ENCODE peak calls at places on chromosomes 3 and 15, in seven cellular contexts. V is CD4-positive, CD25-positive, alpha-beta regulatory T cell; B is GM23338; W is NCI-H1436; I is nucleus accumbens; U is ACHN; Q is NCI-H1694. L is an unnamed sample.
A peak's percentile ranks its signal among the peaks of the same experiment; 100 is the strongest.

GRCh38 chr15:31457161-31457560 is 130.5 kb downstream of the KLF13 start:
- DNase-seq in V (no peak), B (no peak), W (no peak), I (no peak), U (no peak), Q (no peak), L (no peak)

GRCh38 chr3:183195266-183195665 is 32.7 kb upstream of the LAMP3 start:
- DNase-seq in V (no peak), B (no peak), W (no peak), I (no peak), U (no peak), Q (no peak), L (no peak)

GRCh38 chr3:128726691-128727031 is 678 bp downstream of the RAB7A start:
- DNase-seq in V (no peak), B (peak; percentile 54), W (no peak), I (peak; percentile 27), U (peak; percentile 70), Q (no peak), L (peak; percentile 71)

GRCh38 chr3:56823984-56824703 is 22.4 kb upstream of the ARHGEF3 start:
- DNase-seq in V (no peak), B (peak; percentile 24), W (no peak), I (no peak), U (no peak), Q (no peak), L (no peak)

GRCh38 chr3:156816091-156816793 is 9.9 kb upstream of the LEKR1 start:
- DNase-seq in V (peak; percentile 26), B (peak; percentile 49), W (no peak), I (no peak), U (no peak), Q (no peak), L (peak; percentile 77)

GRCh38 chr15:62844564-62845235 is 197.8 kb upstream of the TPM1 start:
- DNase-seq in V (no peak), B (no peak), W (no peak), I (no peak), U (no peak), Q (no peak), L (no peak)

GRCh38 chr3:45966371-45966780 is 23.1 kb downstream of the CXCR6 start:
- DNase-seq in V (no peak), B (peak; percentile 7), W (no peak), I (no peak), U (no peak), Q (no peak), L (peak; percentile 31)

GRCh38 chr15:101256756-101257155 is 4.9 kb upstream of the CHSY1 start:
- DNase-seq in V (no peak), B (peak; percentile 52), W (no peak), I (no peak), U (peak; percentile 40), Q (no peak), L (no peak)

GRCh38 chr3:30626443-30627181 is 20.2 kb downstream of the TGFBR2 start:
- DNase-seq in V (no peak), B (no peak), W (no peak), I (no peak), U (no peak), Q (no peak), L (no peak)

GRCh38 chr15:42239528-42240245 is 31.6 kb upstream of the VPS39 start:
- DNase-seq in V (no peak), B (no peak), W (no peak), I (no peak), U (no peak), Q (no peak), L (no peak)

GRCh38 chr3:123799544-123800351 is 84.4 kb downstream of the MYLK start:
- DNase-seq in V (no peak), B (no peak), W (no peak), I (no peak), U (no peak), Q (no peak), L (peak; percentile 41)

GRCh38 chr15:65655026-65655425 is 33.3 kb downstream of the SLC24A1 start:
- DNase-seq in V (no peak), B (no peak), W (no peak), I (no peak), U (no peak), Q (no peak), L (no peak)

GRCh38 chr15:98671060-98672008 is 23.0 kb downstream of the IGF1R start:
- DNase-seq in V (no peak), B (peak; percentile 95), W (no peak), I (no peak), U (peak; percentile 20), Q (no peak), L (peak; percentile 44)

GRCh38 chr15:59538494-59538893 is 73.1 kb upstream of the GCNT3 start:
- DNase-seq in V (no peak), B (no peak), W (no peak), I (no peak), U (no peak), Q (no peak), L (no peak)

GRCh38 chr15:90530250-90531051 is 728 bp downstream of the CRTC3 start:
- DNase-seq in V (peak; percentile 62), B (peak; percentile 77), W (no peak), I (peak; percentile 30), U (peak; percentile 22), Q (no peak), L (peak; percentile 87)

GRCh38 chr15:45157974-45158373 is 28.2 kb downstream of the DUOX1 start:
- DNase-seq in V (no peak), B (peak; percentile 34), W (no peak), I (peak; percentile 74), U (no peak), Q (no peak), L (no peak)

GRCh38 chr3:187922704-187923393 is 177.6 kb upstream of the BCL6 start:
- DNase-seq in V (no peak), B (no peak), W (no peak), I (no peak), U (no peak), Q (no peak), L (no peak)

GRCh38 chr3:88032245-88032644 is 26.6 kb downstream of the CGGBP1 start:
- DNase-seq in V (no peak), B (no peak), W (no peak), I (no peak), U (no peak), Q (no peak), L (no peak)

GRCh38 chr15:65535192-65535591 is 4.9 kb downstream of the HACD3 start:
- DNase-seq in V (no peak), B (no peak), W (no peak), I (no peak), U (no peak), Q (no peak), L (no peak)

GRCh38 chr15:78056714-78057269 is 20.7 kb downstream of the TBC1D2B start:
- DNase-seq in V (no peak), B (no peak), W (no peak), I (no peak), U (peak; percentile 73), Q (peak; percentile 33), L (no peak)

GRCh38 chr3:112376996-112377395 is 44.0 kb downstream of the CD200 start:
- DNase-seq in V (no peak), B (no peak), W (no peak), I (no peak), U (no peak), Q (no peak), L (peak; percentile 42)

L was measured in left kidney.